ENCODE peak calls at places on chromosomes 4 and X, in four cellular contexts. F is stimulated activated CD4-positive, alpha-beta T cell treated with anti-CD3 and anti-CD28 coated beads, Interleukin-2, amount 100 ng/mL, for 48 hours; C is cardiac muscle cell; G is endothelial cell. Q is an unnamed sample.

GRCh38 chr4:72326692-72327632 is 242.1 kb downstream of the ADAMTS3 start:
- DNase-seq in C (peak), F (no peak), G (no peak), Q (no peak)

GRCh38 chr4:153759407-153760226 is at the start of gene RNF175:
- DNase-seq in C (peak), G (peak), F (no peak), Q (no peak)

GRCh38 chr4:163816494-163816893 is 322.0 kb downstream of the TMA16 start:
- DNase-seq in C (no peak), F (no peak), G (no peak), Q (no peak)

GRCh38 chr4:1975391-1975801 is 33.4 kb downstream of the NELFA start:
- DNase-seq in G (no peak), F (no peak), C (no peak), Q (no peak)

GRCh38 chrX:12719837-12720236 is 71.4 kb upstream of the PRPS2 start:
- DNase-seq in F (no peak), C (no peak), G (no peak), Q (no peak)

GRCh38 chr4:113996599-113997177 is 17.2 kb upstream of the ARSJ start:
- DNase-seq in F (no peak), G (no peak), C (no peak), Q (no peak)

GRCh38 chrX:37745354-37745753 is 34.5 kb upstream of the CYBB start:
- DNase-seq in G (peak), C (peak), F (peak), Q (peak)

GRCh38 chr4:152536545-152537182 is 772 bp upstream of the FBXW7 start:
- DNase-seq in F (no peak), G (no peak), C (peak), Q (no peak)

GRCh38 chr4:172962564-172963353 is 205.9 kb upstream of the GALNT7 start:
- DNase-seq in F (no peak), C (no peak), G (no peak), Q (no peak)

GRCh38 chr4:1137850-1138249 is 24.5 kb upstream of the RNF212 start:
- DNase-seq in G (no peak), C (peak), F (no peak), Q (no peak)

GRCh38 chrX:44422631-44423030 is 79.2 kb upstream of the EFHC2 start:
- DNase-seq in G (no peak), C (no peak), F (no peak), Q (no peak)

GRCh38 chr4:39480902-39481695 is 22.2 kb downstream of the LIAS start:
- DNase-seq in F (no peak), C (no peak), G (no peak), Q (no peak)

GRCh38 chr4:42768125-42768748 is 111.3 kb upstream of the ATP8A1 start:
- DNase-seq in C (no peak), G (peak), F (no peak), Q (no peak)

GRCh38 chr4:10032625-10033024 is 11.3 kb upstream of the SLC2A9 start:
- DNase-seq in G (no peak), C (peak), F (no peak), Q (no peak)

GRCh38 chr4:66178901-66179300 is 508.6 kb upstream of the EPHA5 start:
- DNase-seq in C (peak), G (no peak), F (no peak), Q (no peak)

GRCh38 chrX:103878466-103879151 is 46.6 kb upstream of the RAB9B start:
- DNase-seq in G (no peak), F (no peak), C (peak), Q (no peak)

GRCh38 chr4:104728380-104729122 is 233.9 kb upstream of the CXXC4 start:
- DNase-seq in F (no peak), C (peak), G (no peak), Q (no peak)

GRCh38 chr4:113080050-113080449 is 30.6 kb downstream of the ANK2 start:
- DNase-seq in G (no peak), C (peak), F (no peak), Q (no peak)